ENCODE peak calls at places on chromosomes 6 and 20, in nine cellular contexts. Q is fibroblast of lung, N is HCT116, F is hepatocyte, U is prostate gland, Z is sigmoid colon, D is PC-9, W is upper lobe of right lung, A is left lung. O is an unnamed sample.

GRCh38 chr6:7617954-7618764 is 28.2 kb downstream of the SNRNP48 start:
- DNase-seq in Z (peak; percentile 74), W (peak; percentile 73), U (peak; percentile 76), Q (peak; percentile 66), N (no peak), F (no peak), D (peak; percentile 86), A (peak; percentile 60), O (no peak)

GRCh38 chr6:105136433-105137350 is 43.1 kb downstream of the POPDC3 start:
- DNase-seq in Z (peak; percentile 88), D (peak; percentile 37), Q (peak; percentile 64), N (no peak), A (peak; percentile 50), F (peak; percentile 57), W (peak; percentile 74), U (peak; percentile 16), O (peak; percentile 84)

GRCh38 chr6:145963216-145964068 is 716 bp downstream of the SHPRH start:
- DNase-seq in N (peak; percentile 1), F (peak; percentile 72), Q (peak; percentile 55), U (peak; percentile 21), Z (peak; percentile 76), A (peak; percentile 55), W (peak; percentile 78), D (peak; percentile 15), O (peak; percentile 73)

GRCh38 chr6:167968091-167968490 is 29.4 kb upstream of the KIF25 start:
- DNase-seq in A (no peak), U (no peak), N (peak; percentile 16), F (no peak), Q (no peak), Z (no peak), W (no peak), D (no peak), O (no peak)

GRCh38 chr6:33785766-33786165 is 3.2 kb downstream of the LEMD2 start:
- DNase-seq in N (no peak), U (no peak), D (no peak), W (no peak), F (no peak), A (no peak), Z (no peak), Q (peak; percentile 84), O (no peak)

GRCh38 chr6:31713991-31714684 is 1.0 kb upstream of the LY6G6D start:
- DNase-seq in Z (no peak), N (no peak), U (no peak), D (no peak), A (no peak), W (no peak), F (peak; percentile 50), Q (no peak), O (no peak)

GRCh38 chr20:44911264-44911921 is 1.5 kb downstream of the PABPC1L start:
- DNase-seq in N (peak; percentile 69), F (peak; percentile 83), D (peak; percentile 92), Z (no peak), Q (peak; percentile 26), A (peak; percentile 81), U (peak; percentile 16), W (peak; percentile 89), O (no peak)

GRCh38 chr20:23129891-23130621 is 43.9 kb upstream of the CD93 start:
- DNase-seq in F (no peak), U (no peak), A (peak; percentile 30), D (no peak), Q (no peak), Z (peak; percentile 46), N (no peak), W (no peak), O (peak; percentile 52)

GRCh38 chr20:38730167-38730988 is 6.1 kb downstream of the SLC32A1 start:
- DNase-seq in A (no peak), Z (no peak), W (no peak), N (no peak), U (no peak), F (no peak), D (no peak), Q (no peak), O (no peak)

GRCh38 chr20:11754451-11754850 is 163.2 kb upstream of the BTBD3 start:
- DNase-seq in W (no peak), D (no peak), Z (no peak), F (no peak), Q (no peak), U (no peak), N (no peak), A (no peak), O (no peak)

GRCh38 chr6:161891542-161891941 is 617.7 kb upstream of the AGPAT4 start:
- DNase-seq in W (no peak), U (no peak), F (no peak), D (no peak), Q (peak; percentile 1), Z (no peak), N (no peak), A (no peak), O (no peak)

GRCh38 chr20:16397053-16397452 is 176.2 kb downstream of the KIF16B start:
- DNase-seq in A (no peak), W (no peak), N (no peak), F (peak; percentile 34), D (no peak), U (peak; percentile 15), Z (peak; percentile 66), Q (peak; percentile 27), O (peak; percentile 84)

GRCh38 chr6:27295301-27296079 is 16.6 kb downstream of the POM121L2 start:
- DNase-seq in Z (no peak), Q (peak; percentile 76), N (peak; percentile 90), U (no peak), F (peak; percentile 74), W (no peak), A (no peak), D (peak; percentile 49), O (no peak)

GRCh38 chr6:105886812-105887513 is 199.2 kb upstream of the PRDM1 start:
- DNase-seq in Z (no peak), N (no peak), F (no peak), D (no peak), W (no peak), U (no peak), A (no peak), Q (peak; percentile 53), O (no peak)

GRCh38 chr20:7029005-7029404 is 261.5 kb downstream of the BMP2 start:
- DNase-seq in F (no peak), D (no peak), Z (no peak), Q (no peak), W (no peak), A (no peak), U (no peak), N (no peak), O (no peak)

GRCh38 chr20:7025635-7026034 is 258.1 kb downstream of the BMP2 start:
- DNase-seq in N (no peak), Q (no peak), D (no peak), U (no peak), W (no peak), A (no peak), F (no peak), Z (no peak), O (no peak)

GRCh38 chr20:7031222-7031621 is 263.7 kb downstream of the BMP2 start:
- DNase-seq in D (no peak), Q (no peak), U (no peak), W (no peak), A (no peak), Z (no peak), F (no peak), N (no peak), O (no peak)
- H3K4me3 ChIP-seq in D (no peak overlapping the region), Q (no peak overlapping the region), U (no peak overlapping the region), W (no peak overlapping the region), A (no peak overlapping the region), Z (no peak overlapping the region), F (no peak overlapping the region), N (no peak overlapping the region), O (no peak overlapping the region)

GRCh38 chr6:30645989-30646388 is 944 bp upstream of the C6orf136 start:
- DNase-seq in Q (no peak), F (no peak), D (no peak), A (no peak), W (no peak), U (no peak), N (no peak), Z (no peak), O (no peak)
- H3K27ac ChIP-seq in Q (no peak overlapping the region), F (peak overlapping the region; percentile 52), D (no peak overlapping the region), A (no peak overlapping the region), W (no peak overlapping the region), U (no peak overlapping the region), N (peak overlapping the region; percentile 37), Z (peak overlapping the region; percentile 93), O (no peak overlapping the region)

GRCh38 chr20:47032969-47033578 is 138.4 kb downstream of the EYA2 start:
- DNase-seq in D (no peak), A (no peak), Q (no peak), F (no peak), W (no peak), U (no peak), N (no peak), Z (no peak), O (no peak)

GRCh38 chr20:47030271-47030810 is 135.7 kb downstream of the EYA2 start:
- DNase-seq in Q (no peak), F (no peak), W (no peak), Z (no peak), N (no peak), D (no peak), A (no peak), U (peak; percentile 34), O (no peak)

GRCh38 chr20:47031821-47032220 is 137.2 kb downstream of the EYA2 start:
- DNase-seq in Q (no peak), W (no peak), A (no peak), D (no peak), Z (no peak), F (no peak), N (no peak), U (no peak), O (no peak)

GRCh38 chr20:47029845-47030244 is 135.2 kb downstream of the EYA2 start:
- DNase-seq in F (no peak), Q (no peak), A (no peak), D (no peak), Z (no peak), N (no peak), U (peak; percentile 50), W (no peak), O (no peak)

DNA sequence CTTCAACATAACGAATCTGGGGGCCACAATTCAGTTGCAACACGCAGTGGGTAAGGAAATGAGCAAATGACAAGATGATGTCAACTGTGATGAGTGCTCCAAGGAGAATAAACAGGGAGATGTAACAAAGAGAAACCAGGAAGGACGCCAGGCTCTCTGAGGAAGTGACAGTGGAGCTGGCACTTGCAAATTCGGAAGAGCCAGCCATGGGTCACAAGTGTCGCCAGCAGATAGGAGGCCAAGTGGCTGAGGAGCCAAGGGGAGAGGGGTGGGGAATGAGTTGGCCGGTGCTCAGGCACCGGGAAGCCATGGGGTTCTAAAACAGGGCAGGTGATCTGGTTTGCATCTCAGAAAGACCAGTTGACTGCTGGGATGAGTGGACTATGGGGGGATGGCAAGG is 136.4 kb downstream of the EYA2 start:
- DNase-seq in W (no peak), U (peak; percentile 23), A (no peak), N (no peak), Z (no peak), Q (no peak), F (no peak), D (no peak), O (no peak)
- H3K4me3 ChIP-seq in W (no peak overlapping the region), U (no peak overlapping the region), A (no peak overlapping the region), N (no peak overlapping the region), Z (no peak overlapping the region), Q (no peak overlapping the region), F (no peak overlapping the region), D (no peak overlapping the region), O (no peak overlapping the region)

DNA sequence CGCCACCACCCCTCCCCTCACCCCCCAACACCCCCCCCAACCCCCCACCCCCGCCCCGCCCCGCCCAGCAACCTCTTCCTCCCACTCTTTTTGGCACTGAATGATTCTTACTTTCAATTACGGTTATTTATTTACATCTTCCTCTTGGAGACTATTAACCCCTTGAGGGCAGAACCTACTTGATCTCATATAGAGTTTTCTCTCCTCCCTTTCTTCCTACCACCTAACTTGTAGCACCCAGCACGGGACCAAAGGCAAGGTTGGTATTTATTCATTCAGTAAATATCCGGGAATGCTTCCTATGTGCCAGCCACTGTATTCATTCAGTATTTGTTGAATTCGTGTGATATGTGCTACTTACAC is 1.2 kb upstream of the CNKSR3 start:
- DNase-seq in W (no peak), Z (no peak), D (no peak), F (no peak), A (no peak), U (no peak), N (no peak), Q (no peak), O (no peak)
- H3K27ac ChIP-seq in W (no peak overlapping the region), Z (peak overlapping the region; percentile 93), D (no peak overlapping the region), F (peak overlapping the region; percentile 63), A (peak overlapping the region; percentile 64), U (peak overlapping the region; percentile 92), N (no peak overlapping the region), Q (no peak overlapping the region), O (peak overlapping the region; percentile 55)

O was measured in aorta.